ENCODE peak calls at places on chromosomes 2 and 18, in four cellular contexts. D, H, Y and Q are unnamed samples.

GRCh38 chr2:9639000-9639602 is 8.3 kb upstream of the YWHAQ start:
- DNase-seq in H (peak), D (no peak), Y (no peak), Q (no peak)

GRCh38 chr2:225566798-225567197 is 167.3 kb downstream of the NYAP2 start:
- DNase-seq in D (no peak), Y (no peak), H (no peak), Q (peak)

GRCh38 chr18:35347991-35348390 is 3.8 kb upstream of the ZNF24 start:
- DNase-seq in H (no peak), D (no peak), Y (no peak), Q (no peak)

GRCh38 chr2:240662681-240663080 is 20.0 kb downstream of the AQP12B start:
- DNase-seq in Y (no peak), D (no peak), H (no peak), Q (no peak)

GRCh38 chr2:23629417-23630110 is 244.6 kb downstream of the KLHL29 start:
- DNase-seq in H (no peak), Y (no peak), D (no peak), Q (no peak)

GRCh38 chr2:216752855-216753505 is 57.6 kb upstream of the IGFBP5 start:
- DNase-seq in H (no peak), Y (no peak), D (no peak), Q (no peak)

GRCh38 chr2:190636362-190636761 is 12.5 kb upstream of the NAB1 start:
- DNase-seq in Y (peak), D (no peak), H (no peak), Q (peak)

GRCh38 chr2:163953390-163953907 is 217.6 kb upstream of the FIGN start:
- DNase-seq in H (no peak), Y (no peak), D (no peak), Q (peak)

GRCh38 chr2:189261431-189261841 is 81.9 kb upstream of the COL5A2 start:
- DNase-seq in D (no peak), H (no peak), Y (no peak), Q (no peak)

GRCh38 chr18:9578306-9578705 is 36.1 kb downstream of the PPP4R1 start:
- DNase-seq in D (no peak), H (no peak), Y (no peak), Q (no peak)

GRCh38 chr2:149399934-149400615 is 69.7 kb downstream of the LYPD6 start:
- DNase-seq in D (no peak), H (no peak), Y (no peak), Q (no peak)

GRCh38 chr2:134216152-134216829 is 37.6 kb upstream of the MGAT5 start:
- DNase-seq in H (no peak), D (no peak), Y (no peak), Q (no peak)

GRCh38 chr2:193333539-193333938 is 1138.8 kb upstream of the TMEFF2 start:
- DNase-seq in Y (no peak), H (no peak), D (no peak), Q (no peak)

GRCh38 chr18:28789460-28789859 is 612.5 kb upstream of the CDH2 start:
- DNase-seq in D (no peak), Y (no peak), H (no peak), Q (no peak)

GRCh38 chr2:237736783-237737182 is 61.8 kb upstream of the RBM44 start:
- DNase-seq in H (no peak), Y (no peak), D (no peak), Q (no peak)

GRCh38 chr2:110807520-110807919 is 75.1 kb downstream of the ACOXL start:
- DNase-seq in D (no peak), H (no peak), Y (no peak), Q (no peak)

GRCh38 chr2:20515293-20516220 is 68.7 kb downstream of the RHOB start:
- DNase-seq in H (no peak), D (no peak), Y (no peak), Q (no peak)
- TF ChIP-seq POLR2A in H (no peak), D (no peak), Y (no peak), Q (no peak)

DNA sequence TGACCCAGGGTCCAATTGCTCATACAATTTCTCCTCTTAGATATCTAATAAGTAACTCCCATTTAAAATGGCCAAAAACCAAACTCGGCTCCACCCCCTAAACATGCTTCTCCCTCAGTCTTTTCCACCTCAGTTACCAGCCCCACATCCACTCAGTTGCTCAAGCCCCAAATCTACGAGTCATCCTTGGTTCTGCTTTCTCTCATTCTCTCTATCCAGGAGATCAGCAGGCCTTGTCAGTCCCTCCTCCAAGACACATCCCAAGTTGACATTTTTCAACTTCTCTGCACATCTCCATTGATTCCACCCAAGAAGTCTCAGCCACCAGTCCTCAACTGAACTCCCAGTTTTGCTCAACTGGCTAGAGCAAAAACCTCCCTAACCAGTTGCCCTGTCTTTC is 40.5 kb upstream of the RTN4 start:
- DNase-seq in D (no peak), Y (no peak), H (no peak), Q (no peak)
- H3K4me3 ChIP-seq in D (no peak), Y (no peak), H (no peak), Q (no peak)

GRCh38 chr2:56347881-56348280 is 164.1 kb downstream of the CCDC85A start:
- DNase-seq in H (no peak), D (no peak), Y (no peak), Q (no peak)

GRCh38 chr2:56344771-56345170 is 161.0 kb downstream of the CCDC85A start:
- DNase-seq in H (no peak), Y (no peak), D (no peak), Q (no peak)

GRCh38 chr2:56348382-56348781 is 164.6 kb downstream of the CCDC85A start:
- DNase-seq in H (no peak), Y (no peak), D (no peak), Q (no peak)
- TF ChIP-seq POLR2A in H (no peak), Y (no peak), D (no peak), Q (no peak)

GRCh38 chr2:130756041-130756720 is 841 bp downstream of the AMER3 start:
- DNase-seq in Y (peak), H (no peak), D (no peak), Q (peak)
- H3K4me3 ChIP-seq in Y (peak), H (no peak), D (no peak), Q (peak)

GRCh38 chr2:84807063-84807485 is 73.8 kb downstream of the TRABD2A start:
- DNase-seq in H (no peak), Y (peak), D (peak), Q (peak)
- TF ChIP-seq POLR2A in H (no peak), Y (no peak), D (no peak), Q (no peak)

DNA sequence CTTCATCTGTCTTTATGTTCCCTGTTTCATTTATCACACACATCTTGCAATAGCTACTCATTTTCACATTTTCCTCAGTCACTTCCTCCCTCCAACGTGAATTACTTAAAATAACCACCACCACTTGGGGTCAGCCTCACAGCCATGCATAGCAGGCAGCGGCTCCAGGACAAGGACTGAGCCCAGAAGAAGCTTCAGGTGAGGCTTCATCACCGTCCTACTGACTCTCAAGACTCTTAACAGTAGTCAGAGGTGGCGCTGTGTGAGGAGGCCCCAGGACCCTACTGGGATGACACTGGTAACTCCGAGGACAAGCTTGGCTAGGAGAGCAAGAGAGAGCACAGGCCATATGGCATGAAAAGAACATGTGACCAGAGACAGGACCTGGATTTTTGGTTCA is 15.5 kb upstream of the ST8SIA5 start:
- DNase-seq in Y (no peak), D (no peak), H (no peak), Q (no peak)
- H3K4me3 ChIP-seq in Y (no peak), D (no peak), H (no peak), Q (no peak)

GRCh38 chr2:40372586-40372985 is 79.3 kb downstream of the SLC8A1 start:
- DNase-seq in D (no peak), Y (no peak), H (no peak), Q (no peak)
- TF ChIP-seq POLR2A in D (no peak), Y (no peak), H (no peak), Q (no peak)

GRCh38 chr2:144071461-144071860 is 448.5 kb downstream of the ZEB2 start:
- DNase-seq in H (no peak), Y (no peak), D (no peak), Q (no peak)
- H3K4me3 ChIP-seq in H (no peak), Y (no peak), D (no peak), Q (no peak)

DNA sequence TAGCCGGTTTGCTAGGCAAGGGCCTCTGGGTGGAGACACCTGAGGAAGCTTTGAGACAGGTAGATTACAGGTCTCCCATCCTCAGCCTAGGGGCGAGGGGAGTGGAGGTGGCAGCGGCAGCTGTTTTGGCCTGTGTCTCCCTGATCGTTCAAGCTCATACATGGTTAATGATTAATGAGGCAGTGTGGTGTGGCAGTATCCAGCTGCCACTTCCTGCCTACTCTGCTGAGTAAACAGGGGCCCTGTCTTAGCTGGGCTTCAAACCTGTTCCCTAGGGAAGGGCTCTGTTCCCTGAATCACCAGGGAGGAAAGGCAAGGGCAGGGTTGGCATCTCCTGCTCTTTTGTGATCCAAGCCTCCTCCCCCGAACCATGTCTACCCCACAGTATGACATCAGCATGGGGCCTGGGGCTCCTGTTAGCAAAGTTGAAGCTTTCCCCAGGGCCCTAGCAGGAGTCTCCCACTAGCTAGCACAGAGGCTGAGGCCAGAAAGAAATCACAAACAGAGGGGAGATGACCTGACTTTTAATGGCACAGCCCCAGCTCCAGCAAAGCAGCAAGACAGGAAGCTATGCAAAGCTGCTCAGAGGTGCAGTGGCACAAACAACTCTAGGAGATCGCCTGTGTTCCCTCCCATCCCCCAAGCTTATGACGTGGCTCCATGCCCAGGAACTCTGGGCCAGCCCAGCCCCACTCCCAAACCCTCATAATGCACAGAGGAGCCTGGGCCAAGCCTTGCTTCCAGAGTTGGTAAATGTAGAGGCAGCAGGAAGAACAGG is 3.7 kb upstream of the TUBA4B start:
- DNase-seq in D (peak), H (peak), Y (peak), Q (peak)
- TF ChIP-seq POLR2A in D (peak), H (no peak), Y (peak), Q (no peak)

DNA sequence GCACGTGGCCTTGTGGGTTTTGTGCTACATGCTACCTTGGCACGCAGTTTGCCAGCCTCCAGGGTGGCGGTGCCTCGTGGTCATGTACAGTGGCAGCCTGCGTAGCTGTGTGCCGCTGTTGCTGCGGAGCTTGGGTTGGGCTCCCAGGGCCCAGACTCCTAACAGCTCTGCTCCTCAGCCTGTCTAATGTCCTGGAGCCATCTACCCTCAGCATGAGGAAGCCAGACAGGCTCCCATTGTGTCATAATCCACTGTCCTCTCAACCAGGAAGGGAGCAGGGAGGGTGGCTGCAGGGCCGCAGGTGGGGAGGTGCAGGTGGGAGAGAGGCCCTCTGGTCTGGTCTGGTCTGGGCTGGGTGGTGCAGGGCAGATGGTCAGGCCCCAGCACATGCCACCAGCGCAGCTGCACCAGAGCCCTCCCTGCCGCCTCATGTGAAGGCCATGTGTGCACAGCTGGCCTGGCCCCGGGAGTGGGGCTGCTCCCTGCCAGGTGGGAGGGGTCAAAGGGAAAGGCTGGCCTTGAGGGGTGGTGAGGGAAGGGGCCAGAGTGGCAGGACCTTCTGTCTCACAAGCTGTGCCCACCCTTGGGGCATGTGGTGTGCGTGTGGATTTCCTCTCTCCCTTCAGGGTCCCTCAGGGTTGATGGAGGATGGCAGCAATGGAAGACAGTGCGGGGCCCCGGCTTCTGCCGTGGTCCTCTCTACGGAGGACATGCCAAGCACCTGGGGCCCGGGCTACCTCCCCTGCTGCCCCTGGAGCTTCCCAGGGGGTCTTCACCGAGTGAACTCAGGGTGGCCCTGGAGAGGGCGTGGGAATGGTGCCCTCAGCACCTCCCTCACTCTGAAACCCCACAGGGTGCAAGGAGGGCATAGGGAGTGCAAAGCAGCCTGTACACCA is 4.8 kb downstream of the ATOH8 start:
- DNase-seq in H (no peak), D (no peak), Y (no peak), Q (no peak)
- H3K4me3 ChIP-seq in H (no peak), D (no peak), Y (no peak), Q (no peak)